ENCODE peak calls at places on chromosome 5, in ten cellular contexts. I is CD8-positive, alpha-beta memory T cell; L is breast epithelium; K is CD4-positive, alpha-beta memory T cell; G is MM.1S; C is right lobe of liver; W is transverse colon; R is neuronal stem cell; Z is testis; E is prostate gland. M is an unnamed sample.

GRCh38 chr5:67989457-67989856 is 226.1 kb upstream of the PIK3R1 start:
- DNase-seq in I (no peak), L (no peak), K (no peak), G (no peak), C (no peak), W (no peak), R (no peak), Z (no peak), E (no peak), M (no peak)

GRCh38 chr5:16540421-16540820 is 74.8 kb upstream of the ZNF622 start:
- DNase-seq in I (no peak), L (no peak), K (no peak), G (no peak), C (no peak), W (no peak), R (no peak), Z (no peak), E (no peak), M (no peak)

GRCh38 chr5:134932508-134932907 is 27.6 kb downstream of the PCBD2 start:
- DNase-seq in I (no peak), L (no peak), K (no peak), G (no peak), C (no peak), W (no peak), R (no peak), Z (no peak), E (no peak), M (no peak)

GRCh38 chr5:136036991-136037705 is 8.4 kb downstream of the TGFBI start:
- DNase-seq in I (peak; percentile 11), L (no peak), K (peak; percentile 63), G (peak; percentile 86), C (no peak), W (peak; percentile 48), R (no peak), Z (no peak), E (peak; percentile 23), M (no peak)

GRCh38 chr5:24177821-24178220 is 467.0 kb downstream of the CDH10 start:
- DNase-seq in I (no peak), L (no peak), K (no peak), G (no peak), C (no peak), W (no peak), R (no peak), Z (no peak), E (no peak), M (no peak)

GRCh38 chr5:43106290-43106638 is 14.4 kb upstream of the ZNF131 start:
- DNase-seq in I (no peak), L (no peak), K (no peak), G (no peak), C (no peak), W (no peak), R (no peak), Z (no peak), E (no peak), M (no peak)

GRCh38 chr5:109223521-109223920 is 186.3 kb downstream of the PJA2 start:
- DNase-seq in I (no peak), L (no peak), K (no peak), G (no peak), C (no peak), W (no peak), R (no peak), Z (no peak), E (no peak), M (no peak)

GRCh38 chr5:101728933-101729332 is 567.2 kb downstream of the SLCO4C1 start:
- DNase-seq in I (no peak), L (no peak), K (no peak), G (no peak), C (no peak), W (no peak), R (no peak), Z (peak; percentile 19), E (no peak), M (no peak)

GRCh38 chr5:43608406-43608805 is 5.4 kb downstream of the NNT start:
- DNase-seq in I (no peak), L (no peak), K (no peak), G (no peak), C (no peak), W (no peak), R (no peak), Z (no peak), E (no peak), M (no peak)

DNA sequence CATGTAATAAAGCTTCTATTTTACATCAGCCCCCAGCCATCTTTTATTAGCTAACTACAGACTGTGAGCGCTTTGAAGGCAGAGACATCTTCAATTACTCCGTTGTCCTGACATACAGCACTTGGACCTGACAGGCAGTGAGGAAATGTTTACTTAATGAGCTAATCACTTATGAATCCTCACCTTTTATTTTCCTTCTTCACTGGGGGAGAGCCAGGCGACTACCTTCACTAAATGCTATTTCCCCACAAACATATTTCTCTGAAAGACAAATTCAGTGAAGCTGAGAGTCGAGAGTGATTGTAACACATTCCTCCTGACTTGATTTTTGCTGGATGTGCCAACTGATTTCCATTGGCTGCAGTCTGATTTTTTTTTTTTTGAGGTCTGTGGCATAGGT is 192.1 kb upstream of the CLINT1 start:
- DNase-seq in I (no peak), L (no peak), K (no peak), G (no peak), C (no peak), W (no peak), R (no peak), Z (no peak), E (no peak), M (no peak)
- H3K27ac ChIP-seq in I (no peak overlapping the region), L (no peak overlapping the region), K (no peak overlapping the region), G (no peak overlapping the region), C (no peak overlapping the region), W (no peak overlapping the region), R (no peak overlapping the region), Z (no peak overlapping the region), E (no peak overlapping the region), M (no peak overlapping the region)

DNA sequence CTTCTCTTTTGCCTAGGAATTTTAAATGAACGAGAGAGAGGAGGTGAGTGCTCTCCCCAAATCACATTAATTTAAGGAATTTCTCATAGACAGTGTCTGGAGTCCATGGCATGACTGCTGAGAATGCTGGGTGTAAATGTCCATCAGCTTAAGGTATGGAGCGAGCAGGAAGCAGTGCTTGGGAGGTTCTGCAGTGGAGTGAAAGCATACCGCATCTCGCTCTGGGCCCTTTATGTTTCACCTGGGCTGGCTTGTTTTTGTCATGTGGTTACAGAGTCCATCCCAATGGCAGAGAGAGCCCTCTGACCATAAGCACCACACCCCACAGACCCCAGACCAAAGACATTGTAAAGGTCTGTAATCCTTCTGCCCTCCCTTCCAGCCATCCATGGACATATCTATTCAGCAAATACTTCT is 20.6 kb upstream of the TNFAIP8 start:
- DNase-seq in I (no peak), L (no peak), K (no peak), G (peak; percentile 49), C (no peak), W (no peak), R (no peak), Z (no peak), E (no peak), M (no peak)
- H3K4me3 ChIP-seq in I (peak overlapping the region; percentile 44), L (no peak overlapping the region), K (peak overlapping the region; percentile 58), G (peak overlapping the region; percentile 83), C (no peak overlapping the region), W (no peak overlapping the region), R (no peak overlapping the region), Z (no peak overlapping the region), E (no peak overlapping the region), M (no peak overlapping the region)

GRCh38 chr5:154484393-154484944 is 6.4 kb upstream of the HAND1 start:
- DNase-seq in I (no peak), L (no peak), K (no peak), G (no peak), C (no peak), W (no peak), R (peak; percentile 40), Z (no peak), E (no peak), M (no peak)
- H3K4me1 ChIP-seq in I (no peaks in the 10 kb centered on the region), L (no peaks in the 10 kb centered on the region), K (peaks cover 10% of the 10 kb centered on the region), G (peaks cover 4% of the 10 kb centered on the region), C (no peaks in the 10 kb centered on the region), W (peaks cover 8% of the 10 kb centered on the region), R (no peaks in the 10 kb centered on the region), Z (no peaks in the 10 kb centered on the region), E (no peaks in the 10 kb centered on the region), M (peaks cover 6% of the 10 kb centered on the region)

GRCh38 chr5:72505539-72505938 is 1.7 kb downstream of the ZNF366 start:
- DNase-seq in I (no peak), L (no peak), K (no peak), G (no peak), C (no peak), W (no peak), R (no peak), Z (no peak), E (no peak), M (no peak)
- H3K27ac ChIP-seq in I (no peak overlapping the region), L (peak overlapping the region; percentile 68), K (no peak overlapping the region), G (no peak overlapping the region), C (peak overlapping the region; percentile 9), W (peak overlapping the region; percentile 9), R (no peak overlapping the region), Z (no peak overlapping the region), E (no peak overlapping the region), M (peak overlapping the region; percentile 42)

DNA sequence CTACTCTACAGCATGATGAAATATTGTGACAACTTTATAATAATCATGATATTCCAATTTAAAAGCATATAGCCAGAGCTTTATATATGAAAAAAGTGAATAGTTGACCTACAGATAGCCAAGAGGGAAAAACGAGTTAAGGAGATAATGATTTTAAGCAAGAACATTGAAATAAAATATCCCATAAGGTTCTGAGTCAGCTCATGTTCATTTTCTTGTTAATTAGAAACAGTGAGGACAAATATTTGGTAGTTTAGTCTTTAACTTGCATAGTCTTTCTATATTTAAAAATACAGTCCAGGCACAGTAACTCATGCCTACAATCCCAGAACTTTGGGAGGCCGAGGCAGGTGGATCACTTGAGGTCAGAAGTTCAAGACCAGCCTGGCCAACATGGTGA is 55.8 kb upstream of the CDH6 start:
- DNase-seq in I (no peak), L (no peak), K (no peak), G (no peak), C (no peak), W (no peak), R (no peak), Z (no peak), E (no peak), M (no peak)
- H3K4me3 ChIP-seq in I (no peak overlapping the region), L (no peak overlapping the region), K (no peak overlapping the region), G (no peak overlapping the region), C (no peak overlapping the region), W (no peak overlapping the region), R (no peak overlapping the region), Z (no peak overlapping the region), E (no peak overlapping the region), M (no peak overlapping the region)

M was measured in vagina.